ENCODE peak calls at places on chromosomes 7 and 10, in ten cellular contexts. L, N, T, V, Q, J, G, E, C and R are unnamed samples. For H3K4me1 and H3K27me3, the result is how much of the 10 kb centered on the place peaks cover.

GRCh38 chr10:33195608-33196376 is 138.7 kb downstream of the NRP1 start:
- DNase-seq in L (no peak), N (no peak), T (no peak), V (no peak), Q (no peak), J (no peak), G (no peak), E (no peak), C (no peak), R (no peak)

GRCh38 chr7:376306-376969 is 86.5 kb downstream of the FOXL3 start:
- DNase-seq in L (no peak), N (no peak), T (no peak), V (no peak), Q (no peak), J (peak), G (no peak), E (peak), C (no peak), R (no peak)

GRCh38 chr10:2925631-2926030 is 141.7 kb upstream of the PFKP start:
- DNase-seq in L (peak), N (no peak), T (no peak), V (peak), Q (peak), J (peak), G (no peak), E (no peak), C (no peak), R (no peak)

GRCh38 chr7:37942934-37943610 is 22.6 kb downstream of the EPDR1 start:
- DNase-seq in L (peak), N (no peak), T (no peak), V (peak), Q (peak), J (peak), G (peak), E (no peak), C (peak), R (peak)

GRCh38 chr7:123823898-123824753 is 20.8 kb upstream of the HYAL4 start:
- DNase-seq in L (no peak), N (no peak), T (no peak), V (no peak), Q (no peak), J (no peak), G (no peak), E (no peak), C (no peak), R (no peak)

GRCh38 chr7:81007053-81007452 is 88.2 kb upstream of the SEMA3C start:
- DNase-seq in L (no peak), N (no peak), T (no peak), V (no peak), Q (no peak), J (no peak), G (no peak), E (no peak), C (no peak), R (no peak)

GRCh38 chr7:20229652-20230500 is 12.7 kb upstream of the MACC1 start:
- DNase-seq in L (no peak), N (no peak), T (no peak), V (no peak), Q (no peak), J (no peak), G (no peak), E (no peak), C (no peak), R (no peak)

GRCh38 chr10:61939575-61940301 is 38.2 kb downstream of the ARID5B start:
- DNase-seq in L (no peak), N (no peak), T (no peak), V (no peak), Q (no peak), J (no peak), G (no peak), E (no peak), C (no peak), R (no peak)

GRCh38 chr10:46106410-46107255 is 60.6 kb upstream of the MSMB start:
- DNase-seq in L (peak), N (peak), T (peak), V (peak), Q (peak), J (no peak), G (peak), E (peak), C (peak), R (no peak)

GRCh38 chr10:28925154-28925663 is 247.9 kb downstream of the BAMBI start:
- DNase-seq in L (no peak), N (no peak), T (no peak), V (no peak), Q (peak), J (no peak), G (no peak), E (no peak), C (peak), R (peak)

GRCh38 chr10:12333382-12334185 is 15.8 kb upstream of the CAMK1D start:
- DNase-seq in L (peak), N (no peak), T (no peak), V (peak), Q (peak), J (peak), G (no peak), E (no peak), C (no peak), R (peak)

DNA sequence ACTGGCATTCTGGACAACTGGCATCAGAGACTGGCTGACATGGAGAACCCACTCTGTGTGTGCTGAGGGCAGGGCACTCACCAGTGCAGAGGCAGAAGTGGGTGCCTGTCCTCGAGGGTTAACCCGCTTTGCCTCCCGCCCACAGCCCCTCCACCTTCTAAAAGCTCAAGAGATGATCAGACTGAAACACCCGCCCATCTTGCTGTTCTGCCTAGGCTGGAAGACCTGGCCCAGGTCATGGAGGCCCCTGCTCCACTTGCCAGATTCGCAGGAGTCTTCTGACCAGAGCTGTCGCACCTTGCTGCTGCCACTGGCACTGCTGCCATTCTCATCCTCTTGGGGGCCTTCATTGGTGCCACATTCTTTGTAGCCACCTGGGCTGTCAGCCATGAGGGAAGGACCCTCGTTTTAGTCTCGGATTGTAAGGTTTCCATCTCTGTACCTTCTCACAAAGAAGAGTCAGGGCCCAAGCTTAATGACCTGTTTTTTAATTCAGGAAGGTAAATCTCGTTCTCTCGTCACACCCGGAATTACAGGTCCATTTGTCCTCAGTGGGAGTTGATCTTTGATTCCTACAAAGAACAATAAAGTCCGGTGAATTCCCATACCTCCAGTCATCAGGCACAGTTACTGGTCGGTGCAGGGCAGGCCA is 1.9 kb downstream of the CYREN start:
- DNase-seq in L (no peak), N (no peak), T (no peak), V (no peak), Q (no peak), J (no peak), G (no peak), E (no peak), C (no peak), R (peak)
- H3K4me3 ChIP-seq in L (peak), N (peak), T (no peak), V (peak), Q (no peak), J (no peak), G (no peak), E (no peak), C (peak), R (no peak)

DNA sequence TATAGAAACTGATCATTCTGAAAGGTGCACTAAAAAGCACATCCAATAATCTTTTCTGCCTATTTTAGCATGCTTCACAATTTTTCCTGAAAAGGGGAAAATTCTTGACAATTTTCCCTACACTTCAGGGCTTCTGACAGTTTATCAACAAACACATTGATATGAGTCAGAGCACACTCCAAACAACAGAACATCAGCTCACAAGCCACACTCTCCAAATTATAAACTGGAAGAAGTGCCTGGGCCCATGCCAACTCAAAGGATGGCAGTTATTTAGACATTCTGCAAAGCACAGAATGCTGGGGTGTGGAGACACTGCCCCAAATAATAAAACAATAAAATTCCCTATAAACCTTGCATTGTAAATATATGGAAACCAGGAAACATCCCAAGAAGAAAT is 90.8 kb downstream of the ELAPOR2 start:
- DNase-seq in L (no peak), N (no peak), T (no peak), V (no peak), Q (no peak), J (no peak), G (no peak), E (no peak), C (no peak), R (no peak)
- H3K4me1 ChIP-seq in L (under half), N (under half), T (under half), V (under half), Q (under half), J (under half), G (half or more), E (under half), C (half or more), R (under half)

GRCh38 chr10:124451227-124451807 is 1.5 kb upstream of the NKX1-2 start:
- DNase-seq in L (no peak), N (no peak), T (no peak), V (no peak), Q (no peak), J (no peak), G (no peak), E (no peak), C (peak), R (no peak)
- H3K27me3 ChIP-seq in L (half or more), N (under half), T (under half), V (under half), Q (half or more), J (under half), G (half or more), E (under half), C (half or more), R (under half)

GRCh38 chr10:133391249-133391635 is 2.7 kb upstream of the MTG1 start:
- DNase-seq in L (no peak), N (no peak), T (no peak), V (no peak), Q (no peak), J (no peak), G (no peak), E (no peak), C (no peak), R (no peak)

GRCh38 chr10:133388265-133388972 is 5.5 kb upstream of the MTG1 start:
- DNase-seq in L (no peak), N (no peak), T (no peak), V (peak), Q (no peak), J (peak), G (no peak), E (no peak), C (no peak), R (no peak)

GRCh38 chr10:133391761-133392518 is 2.0 kb upstream of the MTG1 start:
- DNase-seq in L (no peak), N (no peak), T (no peak), V (no peak), Q (no peak), J (no peak), G (no peak), E (no peak), C (no peak), R (no peak)

GRCh38 chr10:133390597-133391248 is 3.2 kb upstream of the MTG1 start:
- DNase-seq in L (no peak), N (no peak), T (no peak), V (no peak), Q (no peak), J (peak), G (no peak), E (no peak), C (no peak), R (no peak)

GRCh38 chr10:133388973-133389818 is 4.8 kb upstream of the MTG1 start:
- DNase-seq in L (no peak), N (no peak), T (no peak), V (peak), Q (no peak), J (peak), G (no peak), E (peak), C (no peak), R (no peak)
- H3K4me3 ChIP-seq in L (no peak), N (no peak), T (no peak), V (no peak), Q (no peak), J (no peak), G (no peak), E (peak), C (no peak), R (no peak)